ENCODE peak calls at places on chromosomes 11 and 22, in seven cellular contexts. C is HCT116, U is HepG2, R is H1, N is K562, A is SK-N-SH, M is GM12878. V is an unnamed sample. For H3K4me1, the result is how much of the 10 kb centered on the place peaks cover.

GRCh38 chr11:61000426-61000825 is 28.9 kb downstream of the CD6 start:
- DNase-seq in A (no peak), U (no peak), M (no peak), R (no peak), C (no peak), N (no peak), V (no peak)

GRCh38 chr11:34609850-34610249 is 11.0 kb upstream of the EHF start:
- DNase-seq in R (no peak), U (peak), C (no peak), A (no peak), N (peak), M (no peak), V (no peak)

GRCh38 chr11:19675397-19675796 is 37.2 kb upstream of the NAV2 start:
- DNase-seq in M (no peak), C (no peak), U (no peak), R (no peak), A (no peak), N (no peak), V (no peak)

GRCh38 chr11:34086554-34087278 is 18.7 kb upstream of the NAT10 start:
- DNase-seq in C (no peak), R (no peak), A (no peak), U (no peak), M (no peak), N (no peak), V (no peak)

GRCh38 chr11:102116453-102117205 is 6.4 kb downstream of the YAP1 start:
- DNase-seq in M (no peak), C (no peak), U (peak), R (no peak), N (no peak), A (no peak), V (no peak)

GRCh38 chr11:121426476-121427454 is 25.3 kb upstream of the SORL1 start:
- DNase-seq in A (peak), N (peak), C (peak), M (no peak), R (peak), U (no peak), V (peak)

GRCh38 chr11:34549271-34549670 is 35.7 kb upstream of the ELF5 start:
- DNase-seq in R (no peak), U (no peak), A (no peak), C (no peak), M (no peak), N (no peak), V (no peak)

GRCh38 chr22:31271485-31271884 is 20.8 kb downstream of the PIK3IP1 start:
- DNase-seq in A (no peak), N (no peak), C (no peak), U (peak), M (no peak), R (no peak), V (no peak)

DNA sequence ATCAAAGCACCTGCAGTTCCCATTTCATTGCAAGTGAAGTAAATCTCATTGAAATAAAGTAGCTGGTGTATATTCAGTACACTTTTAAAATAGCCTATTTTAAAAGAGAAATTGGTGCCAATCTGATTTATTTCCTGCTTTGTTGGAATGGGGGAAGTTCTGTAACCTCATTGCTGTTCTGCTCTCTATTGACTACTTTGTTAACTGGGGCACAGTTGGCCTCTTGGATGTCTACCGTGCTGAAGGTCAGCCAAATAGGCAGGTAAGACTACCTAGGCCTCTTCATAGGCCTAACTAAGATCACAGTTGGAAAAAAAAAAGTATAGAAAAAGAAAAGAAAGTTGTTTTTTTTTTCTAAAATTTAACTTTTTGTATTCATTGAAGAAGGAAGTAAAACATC is 9.2 kb downstream of the CTNND1 start:
- DNase-seq in U (no peak), M (no peak), R (no peak), C (no peak), A (no peak), N (no peak), V (no peak)
- H3K4me1 ChIP-seq in U (half or more), M (under half), R (under half), C (half or more), A (under half), N (under half), V (under half)

DNA sequence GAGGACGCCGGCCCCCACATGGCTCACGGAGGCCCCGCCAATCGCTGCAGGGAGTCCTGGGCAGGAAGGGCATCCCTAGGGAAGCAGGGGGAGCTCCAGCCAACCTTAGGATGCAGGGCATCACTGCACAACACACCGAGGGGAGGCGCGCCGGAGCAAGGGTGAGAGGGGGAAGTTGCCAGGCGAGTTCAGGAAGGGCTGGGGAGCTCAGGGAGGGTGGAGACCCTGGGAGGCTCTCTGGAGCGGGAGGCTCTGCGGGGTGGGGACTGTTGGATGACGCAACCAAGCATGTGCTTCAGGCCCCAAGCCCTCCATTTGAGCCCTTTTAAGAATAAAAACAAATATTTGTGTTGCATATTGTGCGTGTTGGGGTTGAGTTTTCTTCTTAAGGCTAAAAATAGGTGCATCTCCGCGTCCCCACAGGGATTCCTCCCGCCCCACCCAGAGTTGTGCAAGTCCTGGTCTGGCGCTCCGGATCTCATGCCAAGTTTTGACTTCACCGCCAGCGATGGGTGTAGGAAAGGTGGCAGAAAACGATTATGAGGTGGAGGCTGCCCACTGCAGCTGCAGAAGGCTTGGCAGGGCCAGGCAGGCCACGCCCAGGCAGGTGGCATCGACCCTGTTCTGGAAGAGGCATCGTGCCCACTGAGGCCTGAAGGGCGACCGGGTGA is 65.2 kb downstream of the WNT7B start:
- DNase-seq in C (no peak), R (no peak), N (no peak), U (peak), A (no peak), M (no peak), V (no peak)
- TF ChIP-seq YY1 in C (no peak), R (no peak), N (no peak), U (no peak), A (no peak), M (no peak), V (no peak)

GRCh38 chr11:65708451-65708850 is 3.6 kb upstream of the KAT5 start:
- DNase-seq in R (no peak), N (no peak), U (no peak), A (no peak), C (no peak), M (no peak), V (no peak)
- H3K4me1 ChIP-seq in R (under half), N (under half), U (under half), A (under half), C (under half), M (under half), V (under half)

GRCh38 chr11:27315816-27316215 is 47.2 kb downstream of the CCDC34 start:
- DNase-seq in N (no peak), C (no peak), M (no peak), R (no peak), U (no peak), A (no peak), V (no peak)
- TF ChIP-seq YY1 in N (no peak), C (no peak), M (no peak), R (no peak), U (no peak), A (no peak), V (no peak)

DNA sequence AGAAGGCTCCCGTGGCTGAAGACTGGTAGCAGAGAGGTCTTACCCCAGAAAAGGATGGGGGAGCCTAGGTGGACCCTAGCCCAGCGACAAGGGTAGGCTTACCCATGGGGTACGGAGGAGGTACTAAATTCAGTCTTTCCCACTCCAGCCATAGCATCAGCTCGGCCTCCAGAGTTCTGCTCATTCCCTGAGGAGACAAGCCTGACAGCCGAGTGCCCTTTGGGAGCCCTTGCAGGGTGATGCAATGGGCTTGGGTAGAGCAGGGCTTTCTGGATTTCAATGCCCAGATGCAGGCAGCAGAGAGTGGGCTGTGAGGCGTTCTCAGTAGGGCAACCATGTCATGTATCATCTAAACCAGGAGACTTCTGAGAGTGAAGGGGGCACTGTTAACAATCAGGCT is 124.7 kb downstream of the MICAL2 start:
- DNase-seq in U (no peak), M (no peak), C (no peak), R (no peak), A (no peak), N (no peak), V (no peak)
- H3K4me1 ChIP-seq in U (under half), M (under half), C (under half), R (under half), A (under half), N (under half), V (under half)

GRCh38 chr11:77525455-77526091 is 51.7 kb upstream of the PAK1 start:
- DNase-seq in C (no peak), M (no peak), R (no peak), N (no peak), U (no peak), A (no peak), V (no peak)

GRCh38 chr11:77529685-77530084 is 55.8 kb upstream of the PAK1 start:
- DNase-seq in R (no peak), U (no peak), C (no peak), N (no peak), M (no peak), A (no peak), V (no peak)

GRCh38 chr11:77530879-77531278 is 57.0 kb upstream of the PAK1 start:
- DNase-seq in C (no peak), R (no peak), N (no peak), U (no peak), M (no peak), A (peak), V (no peak)
- TF ChIP-seq YY1 in C (no peak), R (no peak), N (no peak), U (no peak), M (no peak), A (no peak), V (no peak)

GRCh38 chr11:12399355-12399754 is 22.0 kb downstream of the PARVA start:
- DNase-seq in U (no peak), A (no peak), N (no peak), C (no peak), R (no peak), M (no peak), V (no peak)
- H3K4me1 ChIP-seq in U (under half), A (under half), N (under half), C (under half), R (under half), M (under half), V (under half)